ENCODE peak calls at places on chromosomes 11 and 22, in nine cellular contexts. C is fibroblast of the aortic adventitia; L is head of caudate nucleus; H is nucleus accumbens; Y is activated T-cell treated with anti-CD3 and anti-CD28 coated beads, Interleukin-2, amount 50 U/mL, for 24 hours; J is WERI-Rb-1; U is nephron progenitor cell; K is stimulated activated CD8-positive, alpha-beta memory T cell treated with anti-CD3 and anti-CD28 coated beads, Interleukin-2, amount 100 ng/mL, for 48 hours; O is right atrium auricular region. Q is an unnamed sample.

GRCh38 chr22:31947296-31947695 is 3.0 kb downstream of the YWHAH start:
- DNase-seq in U (no peak), Y (no peak), O (no peak), J (no peak), K (no peak), C (no peak), L (peak), H (no peak), Q (no peak)

GRCh38 chr22:40400173-40400572 is 29.8 kb downstream of the SGSM3 start:
- DNase-seq in J (no peak), C (no peak), L (no peak), O (no peak), Y (no peak), U (no peak), H (no peak), K (no peak), Q (no peak)

GRCh38 chr22:37533995-37534394 is 14.8 kb upstream of the CARD10 start:
- DNase-seq in O (no peak), Y (no peak), J (no peak), H (no peak), C (peak), U (no peak), L (no peak), K (no peak), Q (no peak)

GRCh38 chr11:104151404-104152204 is 12.3 kb downstream of the PDGFD start:
- DNase-seq in Y (no peak), J (no peak), L (no peak), C (peak), O (no peak), U (no peak), K (no peak), H (no peak), Q (no peak)

GRCh38 chr22:37519268-37520195 is at the start of gene CARD10:
- DNase-seq in J (peak), Y (peak), C (no peak), K (no peak), H (no peak), U (peak), L (no peak), O (no peak), Q (no peak)

GRCh38 chr11:67378544-67378943 is 5.1 kb upstream of the CLCF1 start:
- DNase-seq in C (no peak), L (no peak), J (no peak), U (no peak), H (no peak), K (no peak), O (no peak), Y (no peak), Q (no peak)

GRCh38 chr11:47123094-47123493 is 53.6 kb downstream of the ARFGAP2 start:
- DNase-seq in C (peak), U (no peak), O (no peak), L (no peak), K (no peak), J (no peak), H (no peak), Y (no peak), Q (no peak)

GRCh38 chr22:24093855-24094254 is 82.8 kb downstream of the CABIN1 start:
- DNase-seq in L (no peak), K (no peak), O (no peak), J (no peak), C (no peak), Y (no peak), H (no peak), U (no peak), Q (no peak)

GRCh38 chr22:17815703-17816254 is 41.5 kb upstream of the BID start:
- DNase-seq in Y (no peak), J (no peak), H (no peak), U (no peak), L (no peak), O (no peak), C (no peak), K (no peak), Q (no peak)

GRCh38 chr11:18692941-18693760 is 5.4 kb upstream of the TMEM86A start:
- DNase-seq in H (no peak), U (no peak), O (no peak), L (no peak), J (no peak), Y (no peak), C (no peak), K (no peak), Q (no peak)

GRCh38 chr22:31253949-31254348 is 38.3 kb downstream of the PIK3IP1 start:
- DNase-seq in Y (no peak), L (no peak), O (no peak), K (no peak), J (peak), U (no peak), H (no peak), C (no peak), Q (no peak)

GRCh38 chr11:95727630-95728029 is 62.0 kb downstream of the FAM76B start:
- DNase-seq in K (no peak), H (no peak), L (no peak), O (no peak), U (no peak), Y (no peak), J (no peak), C (no peak), Q (no peak)

GRCh38 chr11:45658292-45658991 is 7.0 kb downstream of the CHST1 start:
- DNase-seq in H (no peak), K (no peak), C (peak), Y (no peak), J (peak), O (peak), L (peak), U (peak), Q (no peak)

GRCh38 chr11:119324124-119324665 is 7.3 kb upstream of the MCAM start:
- DNase-seq in K (no peak), L (no peak), C (no peak), J (no peak), Y (no peak), O (no peak), U (no peak), H (no peak), Q (no peak)

GRCh38 chr11:62976109-62976508 is 8.7 kb downstream of the SLC22A6 start:
- DNase-seq in Y (no peak), H (no peak), J (no peak), U (no peak), C (no peak), K (no peak), O (no peak), L (no peak), Q (no peak)

GRCh38 chr11:62880231-62880802 is 379 bp upstream of the SLC3A2 start:
- DNase-seq in K (peak), J (no peak), O (no peak), L (no peak), C (peak), Y (no peak), U (peak), H (no peak), Q (peak)

GRCh38 chr11:76962583-76963416 is 71.4 kb upstream of the B3GNT6 start:
- DNase-seq in O (no peak), U (no peak), H (no peak), Y (no peak), K (no peak), C (no peak), J (no peak), L (no peak), Q (no peak)

GRCh38 chr11:44224867-44225501 is 85.0 kb downstream of the ALX4 start:
- DNase-seq in K (no peak), J (no peak), C (no peak), U (no peak), H (no peak), L (no peak), Y (no peak), O (no peak), Q (no peak)

GRCh38 chr11:45580399-45580798 is 85.0 kb downstream of the CHST1 start:
- DNase-seq in H (no peak), L (no peak), C (peak), J (no peak), O (no peak), Y (no peak), K (no peak), U (peak), Q (no peak)

GRCh38 chr22:48264586-48264985 is 1502.1 kb downstream of the TBC1D22A start:
- DNase-seq in U (no peak), L (no peak), K (no peak), C (no peak), O (no peak), Y (no peak), H (no peak), J (no peak), Q (no peak)

GRCh38 chr11:36295926-36296325 is at the start of gene PRR5L:
- DNase-seq in L (peak), O (no peak), C (no peak), U (no peak), J (no peak), H (peak), Y (no peak), K (no peak), Q (no peak)

GRCh38 chr22:23233746-23234408 is 53.6 kb downstream of the BCR start:
- DNase-seq in K (peak), H (no peak), U (no peak), Y (peak), C (peak), L (no peak), J (no peak), O (no peak), Q (no peak)

Q was measured in GOT3.